ENCODE peak calls at places on chromosomes 3 and 15, in seven cellular contexts. One of them, this sample, is unnamed.

GRCh38 chr15:80747317-80748053 is 31.7 kb upstream of the CEMIP start:
- DNase-seq in H9: peak
- DNase-seq in IMR-90: no peak
- DNase-seq in mesendoderm: peak
- DNase-seq in neuronal stem cell: no peak
- DNase-seq in H1: no peak
- DNase-seq in mesenchymal stem cell: no peak
- DNase-seq in this sample: peak

GRCh38 chr3:25592510-25592968 is 72.2 kb downstream of the TOP2B start:
- DNase-seq in H9: no peak
- DNase-seq in IMR-90: peak
- DNase-seq in mesendoderm: peak
- DNase-seq in neuronal stem cell: no peak
- DNase-seq in H1: no peak
- DNase-seq in mesenchymal stem cell: peak
- DNase-seq in this sample: peak

GRCh38 chr3:159480046-159480445 is 508.6 kb upstream of the IL12A start:
- DNase-seq in H9: no peak
- DNase-seq in IMR-90: no peak
- DNase-seq in mesendoderm: no peak
- DNase-seq in neuronal stem cell: no peak
- DNase-seq in H1: no peak
- DNase-seq in mesenchymal stem cell: no peak
- DNase-seq in this sample: no peak

GRCh38 chr15:89430530-89431341 is 65.6 kb downstream of the RHCG start:
- DNase-seq in H9: peak
- DNase-seq in IMR-90: peak
- DNase-seq in mesendoderm: peak
- DNase-seq in neuronal stem cell: peak
- DNase-seq in H1: peak
- DNase-seq in mesenchymal stem cell: peak
- DNase-seq in this sample: peak

GRCh38 chr3:12750223-12750622 is 8.8 kb downstream of the TMEM40 start:
- DNase-seq in H9: no peak
- DNase-seq in IMR-90: peak
- DNase-seq in mesendoderm: no peak
- DNase-seq in neuronal stem cell: no peak
- DNase-seq in H1: no peak
- DNase-seq in mesenchymal stem cell: peak
- DNase-seq in this sample: peak

GRCh38 chr3:191100516-191100915 is 98.5 kb upstream of the OSTN start:
- DNase-seq in H9: no peak
- DNase-seq in IMR-90: no peak
- DNase-seq in mesendoderm: no peak
- DNase-seq in neuronal stem cell: no peak
- DNase-seq in H1: no peak
- DNase-seq in mesenchymal stem cell: no peak
- DNase-seq in this sample: no peak

GRCh38 chr3:125115640-125116039 is 59.8 kb upstream of the HEG1 start:
- DNase-seq in H9: no peak
- DNase-seq in IMR-90: peak
- DNase-seq in mesendoderm: no peak
- DNase-seq in neuronal stem cell: no peak
- DNase-seq in H1: no peak
- DNase-seq in mesenchymal stem cell: no peak
- DNase-seq in this sample: no peak

GRCh38 chr3:31004025-31004678 is 109.7 kb upstream of the GADL1 start:
- DNase-seq in H9: no peak
- DNase-seq in IMR-90: peak
- DNase-seq in mesendoderm: no peak
- DNase-seq in neuronal stem cell: no peak
- DNase-seq in H1: no peak
- DNase-seq in mesenchymal stem cell: peak
- DNase-seq in this sample: peak

GRCh38 chr3:24156466-24156865 is 211.4 kb downstream of the NR1D2 start:
- DNase-seq in H9: no peak
- DNase-seq in IMR-90: peak
- DNase-seq in mesendoderm: peak
- DNase-seq in neuronal stem cell: no peak
- DNase-seq in H1: no peak
- DNase-seq in mesenchymal stem cell: peak
- DNase-seq in this sample: peak

GRCh38 chr3:187743195-187744141 is 1.8 kb downstream of the BCL6 start:
- DNase-seq in H9: no peak
- DNase-seq in IMR-90: peak
- DNase-seq in mesendoderm: peak
- DNase-seq in neuronal stem cell: no peak
- DNase-seq in H1: peak
- DNase-seq in mesenchymal stem cell: peak
- DNase-seq in this sample: no peak

GRCh38 chr3:71258116-71258515 is 325.4 kb downstream of the FOXP1 start:
- DNase-seq in H9: no peak
- DNase-seq in IMR-90: peak
- DNase-seq in mesendoderm: no peak
- DNase-seq in neuronal stem cell: no peak
- DNase-seq in H1: no peak
- DNase-seq in mesenchymal stem cell: peak
- DNase-seq in this sample: no peak

GRCh38 chr3:156643729-156644389 is 30.5 kb upstream of the TIPARP start:
- DNase-seq in H9: no peak
- DNase-seq in IMR-90: peak
- DNase-seq in mesendoderm: no peak
- DNase-seq in neuronal stem cell: no peak
- DNase-seq in H1: no peak
- DNase-seq in mesenchymal stem cell: peak
- DNase-seq in this sample: peak

GRCh38 chr3:113560845-113561623 is 28.7 kb downstream of the SIDT1 start:
- DNase-seq in H9: no peak
- DNase-seq in IMR-90: no peak
- DNase-seq in mesendoderm: peak
- DNase-seq in neuronal stem cell: no peak
- DNase-seq in H1: no peak
- DNase-seq in mesenchymal stem cell: peak
- DNase-seq in this sample: no peak

GRCh38 chr15:29621626-29622025 is 200.6 kb downstream of the TJP1 start:
- DNase-seq in H9: no peak
- DNase-seq in IMR-90: no peak
- DNase-seq in mesendoderm: no peak
- DNase-seq in neuronal stem cell: no peak
- DNase-seq in H1: no peak
- DNase-seq in mesenchymal stem cell: no peak
- DNase-seq in this sample: no peak

GRCh38 chr3:48685603-48686511 is at the start of gene NCKIPSD:
- DNase-seq in H9: peak
- DNase-seq in IMR-90: peak
- DNase-seq in mesendoderm: peak
- DNase-seq in neuronal stem cell: peak
- DNase-seq in H1: peak
- DNase-seq in mesenchymal stem cell: peak
- DNase-seq in this sample: peak

DNA sequence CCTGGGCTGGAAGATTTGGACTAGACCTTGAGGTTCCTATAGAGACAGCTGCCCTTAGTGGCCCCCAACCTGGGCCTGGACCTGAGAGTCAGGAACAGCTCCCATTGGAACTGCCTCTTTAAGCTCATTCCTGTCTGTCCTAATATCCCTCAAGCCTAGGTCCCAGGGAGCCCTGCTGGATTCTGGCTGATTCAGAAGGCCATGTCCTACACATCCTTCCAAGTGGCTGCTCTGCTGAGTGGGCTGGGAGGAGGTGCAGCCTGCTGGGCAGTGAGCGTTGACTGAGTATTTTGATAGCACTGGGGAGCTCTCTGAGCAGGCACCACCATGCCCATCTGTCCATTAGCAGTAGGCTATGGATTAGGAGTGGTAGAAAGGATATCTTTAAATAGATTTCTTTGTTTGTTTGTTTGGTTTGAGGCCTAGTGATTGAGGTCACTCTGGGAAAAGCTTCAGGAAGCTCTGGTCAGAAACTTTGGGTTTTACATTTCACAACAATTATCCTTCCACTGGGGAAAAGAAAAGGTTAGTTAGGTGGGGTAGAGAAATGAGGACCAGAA is 54.6 kb upstream of the ATOSA start:
- DNase-seq in H9: no peak
- DNase-seq in IMR-90: no peak
- DNase-seq in mesendoderm: no peak
- DNase-seq in neuronal stem cell: no peak
- DNase-seq in H1: no peak
- DNase-seq in mesenchymal stem cell: peak
- DNase-seq in this sample: no peak
- H2BK120ac ChIP-seq in H9: no peak
- H2BK120ac ChIP-seq in IMR-90: no peak
- H2BK120ac ChIP-seq in mesendoderm: no peak
- H2BK120ac ChIP-seq in neuronal stem cell: no peak
- H2BK120ac ChIP-seq in H1: no peak
- H2BK120ac ChIP-seq in mesenchymal stem cell: no peak
- H2BK120ac ChIP-seq in this sample: no peak

GRCh38 chr15:39110746-39111145 is 470.1 kb upstream of the THBS1 start:
- DNase-seq in H9: no peak
- DNase-seq in IMR-90: no peak
- DNase-seq in mesendoderm: no peak
- DNase-seq in neuronal stem cell: no peak
- DNase-seq in H1: no peak
- DNase-seq in mesenchymal stem cell: no peak
- DNase-seq in this sample: no peak

GRCh38 chr15:39114690-39115378 is 466.0 kb upstream of the THBS1 start:
- DNase-seq in H9: no peak
- DNase-seq in IMR-90: no peak
- DNase-seq in mesendoderm: no peak
- DNase-seq in neuronal stem cell: no peak
- DNase-seq in H1: no peak
- DNase-seq in mesenchymal stem cell: no peak
- DNase-seq in this sample: no peak

GRCh38 chr15:39118510-39118909 is 462.4 kb upstream of the THBS1 start:
- DNase-seq in H9: no peak
- DNase-seq in IMR-90: peak
- DNase-seq in mesendoderm: no peak
- DNase-seq in neuronal stem cell: no peak
- DNase-seq in H1: no peak
- DNase-seq in mesenchymal stem cell: no peak
- DNase-seq in this sample: no peak

GRCh38 chr15:39113741-39114140 is 467.1 kb upstream of the THBS1 start:
- DNase-seq in H9: no peak
- DNase-seq in IMR-90: no peak
- DNase-seq in mesendoderm: no peak
- DNase-seq in neuronal stem cell: no peak
- DNase-seq in H1: no peak
- DNase-seq in mesenchymal stem cell: no peak
- DNase-seq in this sample: no peak

DNA sequence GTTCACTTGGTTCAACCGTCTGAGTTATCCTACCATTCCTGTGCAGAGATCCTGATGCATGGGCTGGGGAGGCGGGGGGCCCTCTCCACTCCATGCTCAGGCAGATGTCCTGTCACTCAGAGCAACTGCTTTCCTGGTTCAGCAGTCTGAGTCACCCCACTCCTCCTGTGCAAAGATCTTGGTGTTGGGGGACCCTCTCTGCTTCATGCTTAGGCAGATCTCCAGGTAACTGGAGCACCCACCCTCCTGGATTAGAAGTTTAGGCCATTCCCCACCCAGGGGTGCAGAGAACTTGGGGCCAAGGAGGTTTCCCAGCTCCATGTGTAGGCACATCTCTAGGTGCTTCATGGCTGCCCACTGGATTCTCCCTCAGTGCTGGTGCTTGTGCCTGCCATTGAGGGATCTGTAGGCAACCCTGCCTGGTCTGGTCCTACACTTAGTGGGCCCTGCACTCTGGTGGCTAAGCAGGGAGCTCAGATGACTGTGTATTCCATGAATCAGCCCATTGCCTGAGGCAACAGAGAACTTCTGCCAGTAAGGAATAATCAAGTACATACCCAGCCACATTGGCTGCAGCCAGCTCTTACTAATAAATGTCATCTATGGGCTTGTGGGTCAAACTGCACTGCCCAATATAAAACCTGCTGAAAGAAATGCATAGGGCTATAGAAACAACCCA is 465.4 kb upstream of the THBS1 start:
- DNase-seq in H9: no peak
- DNase-seq in IMR-90: no peak
- DNase-seq in mesendoderm: no peak
- DNase-seq in neuronal stem cell: no peak
- DNase-seq in H1: no peak
- DNase-seq in mesenchymal stem cell: peak
- DNase-seq in this sample: peak
- H3K18ac ChIP-seq in H9: no peak
- H3K18ac ChIP-seq in IMR-90: peak
- H3K18ac ChIP-seq in mesendoderm: no peak
- H3K18ac ChIP-seq in neuronal stem cell: no peak
- H3K18ac ChIP-seq in H1: no peak
- H3K18ac ChIP-seq in mesenchymal stem cell: no peak
- H3K18ac ChIP-seq in this sample: no peak

DNA sequence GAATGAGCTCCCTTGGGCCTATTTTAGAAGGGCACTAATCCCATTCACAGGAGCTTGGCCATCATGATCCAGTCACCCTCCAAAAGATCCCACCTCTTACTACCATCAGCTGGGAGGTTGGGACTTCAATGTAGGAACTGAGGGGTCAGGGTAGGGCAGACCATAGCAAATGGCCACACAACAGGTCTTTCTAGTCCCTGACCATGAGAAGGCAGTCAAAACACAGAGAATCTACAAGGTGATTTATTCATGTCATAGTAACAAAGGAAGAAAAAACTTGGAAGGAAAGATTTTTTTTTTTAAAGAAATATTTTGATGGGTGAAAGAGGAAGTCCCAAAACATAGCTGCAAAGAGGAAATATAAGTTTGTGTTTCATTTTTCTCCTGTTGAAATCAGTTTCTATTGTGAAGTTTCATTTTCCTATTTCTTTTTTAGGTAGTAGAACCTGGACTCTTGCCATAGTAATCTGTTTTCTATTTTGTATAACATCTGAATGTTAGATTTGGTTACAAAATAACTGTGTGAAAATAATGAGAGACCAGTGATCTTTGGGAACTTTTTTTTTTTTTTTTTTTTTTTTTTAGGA is 23.5 kb upstream of the TNFSF10 start:
- DNase-seq in H9: no peak
- DNase-seq in IMR-90: no peak
- DNase-seq in mesendoderm: no peak
- DNase-seq in neuronal stem cell: no peak
- DNase-seq in H1: no peak
- DNase-seq in mesenchymal stem cell: no peak
- DNase-seq in this sample: no peak
- H2BK120ac ChIP-seq in H9: no peak
- H2BK120ac ChIP-seq in IMR-90: no peak
- H2BK120ac ChIP-seq in mesendoderm: no peak
- H2BK120ac ChIP-seq in neuronal stem cell: no peak
- H2BK120ac ChIP-seq in H1: no peak
- H2BK120ac ChIP-seq in mesenchymal stem cell: no peak
- H2BK120ac ChIP-seq in this sample: no peak

GRCh38 chr3:55818485-55818884 is 331.4 kb upstream of the WNT5A start:
- DNase-seq in H9: no peak
- DNase-seq in IMR-90: peak
- DNase-seq in mesendoderm: peak
- DNase-seq in neuronal stem cell: no peak
- DNase-seq in H1: no peak
- DNase-seq in mesenchymal stem cell: no peak
- DNase-seq in this sample: no peak
- H3K18ac ChIP-seq in H9: no peak
- H3K18ac ChIP-seq in IMR-90: no peak
- H3K18ac ChIP-seq in mesendoderm: no peak
- H3K18ac ChIP-seq in neuronal stem cell: no peak
- H3K18ac ChIP-seq in H1: no peak
- H3K18ac ChIP-seq in mesenchymal stem cell: no peak
- H3K18ac ChIP-seq in this sample: no peak

This sample was measured in trophoblast cell.